ENCODE peak calls at places on chromosomes 7 and 10, in eight cellular contexts. K is chondrocyte, J is nephron progenitor cell, T is MM.1S, X is K562, B is Peyer's patch, Z is left colon, R is GM12865. I is an unnamed sample.

GRCh38 chr10:29012926-29013554 is 275.8 kb upstream of the LYZL1 start:
- DNase-seq in K (no peak), J (no peak), T (no peak), X (no peak), B (no peak), Z (no peak), R (no peak), I (no peak)

GRCh38 chr7:50962962-50963374 is 180.3 kb upstream of the GRB10 start:
- DNase-seq in K (no peak), J (no peak), T (no peak), X (peak; percentile 82), B (peak; percentile 87), Z (peak; percentile 91), R (no peak), I (peak; percentile 88)

GRCh38 chr7:27952393-27953290 is 212.7 kb downstream of the TAX1BP1 start:
- DNase-seq in K (no peak), J (no peak), T (no peak), X (no peak), B (no peak), Z (no peak), R (no peak), I (no peak)

GRCh38 chr7:28811003-28811402 is 147.1 kb downstream of the TRIL start:
- DNase-seq in K (no peak), J (no peak), T (no peak), X (no peak), B (no peak), Z (no peak), R (no peak), I (no peak)

GRCh38 chr10:3229815-3230214 is 57.2 kb upstream of the PITRM1 start:
- DNase-seq in K (no peak), J (no peak), T (no peak), X (no peak), B (no peak), Z (no peak), R (no peak), I (no peak)

GRCh38 chr10:58842860-58843376 is 330.2 kb downstream of the BICC1 start:
- DNase-seq in K (no peak), J (no peak), T (no peak), X (no peak), B (no peak), Z (no peak), R (no peak), I (no peak)

GRCh38 chr7:47576909-47577255 is 5.0 kb downstream of the TNS3 start:
- DNase-seq in K (no peak), J (no peak), T (no peak), X (no peak), B (peak; percentile 74), Z (no peak), R (no peak), I (no peak)

GRCh38 chr10:73954737-73955136 is 43.2 kb upstream of the VCL start:
- DNase-seq in K (no peak), J (no peak), T (no peak), X (no peak), B (no peak), Z (no peak), R (no peak), I (no peak)